ENCODE peak calls at places on chromosome 2, in four cellular contexts. G, X, T and V are unnamed samples.

GRCh38 chr2:168119519-168120141 is 127.8 kb downstream of the STK39 start:
- DNase-seq in T (peak; percentile 68), X (peak; percentile 5), G (peak; percentile 43), V (no peak)

GRCh38 chr2:142944264-142944663 is 66.8 kb downstream of the KYNU start:
- DNase-seq in G (peak; percentile 55), X (no peak), T (no peak), V (no peak)

GRCh38 chr2:198309673-198310280 is 505.4 kb downstream of the PLCL1 start:
- DNase-seq in T (peak; percentile 56), G (peak; percentile 62), X (peak; percentile 18), V (peak; percentile 2)

GRCh38 chr2:39620067-39620466 is 45.6 kb upstream of the TMEM178A start:
- DNase-seq in X (no peak), T (no peak), G (peak; percentile 81), V (peak; percentile 8)

GRCh38 chr2:6832995-6833604 is 32.6 kb downstream of the CMPK2 start:
- DNase-seq in G (no peak), X (no peak), T (no peak), V (no peak)

GRCh38 chr2:236415706-236416493 is 151.7 kb upstream of the ASB18 start:
- DNase-seq in G (no peak), X (no peak), T (no peak), V (no peak)

GRCh38 chr2:12637754-12638153 is 79.0 kb upstream of the TRIB2 start:
- DNase-seq in G (no peak), X (no peak), T (no peak), V (no peak)

GRCh38 chr2:239456940-239457339 is 56.1 kb upstream of the HDAC4 start:
- DNase-seq in X (no peak), G (no peak), T (no peak), V (no peak)

GRCh38 chr2:239444626-239445625 is 44.1 kb upstream of the HDAC4 start:
- DNase-seq in T (peak; percentile 30), G (peak; percentile 4), X (peak; percentile 71), V (no peak)